ENCODE peak calls at places on chromosome 5, in five cellular contexts. One of them, this sample, is unnamed.

GRCh38 chr5:175003531-175003930 is 279.1 kb downstream of the MSX2 start:
- DNase-seq in EL: no peak
- DNase-seq in stimulated activated CD4-positive, alpha-beta T cell treated with anti-CD3 and anti-CD28 coated beads, Interleukin-4, amount 100 ng/mL, for 48 hours: no peak
- DNase-seq in kidney glomerular epithelial cell: no peak
- DNase-seq in posterior cingulate gyrus: no peak
- DNase-seq in this sample: no peak

GRCh38 chr5:179267671-179268071 is 77.6 kb downstream of the ADAMTS2 start:
- DNase-seq in EL: no peak
- DNase-seq in stimulated activated CD4-positive, alpha-beta T cell treated with anti-CD3 and anti-CD28 coated beads, Interleukin-4, amount 100 ng/mL, for 48 hours: no peak
- DNase-seq in kidney glomerular epithelial cell: no peak
- DNase-seq in posterior cingulate gyrus: peak; percentile 68
- DNase-seq in this sample: no peak

GRCh38 chr5:16600397-16600796 is 16.4 kb downstream of the RETREG1 start:
- DNase-seq in EL: peak; percentile 34
- DNase-seq in stimulated activated CD4-positive, alpha-beta T cell treated with anti-CD3 and anti-CD28 coated beads, Interleukin-4, amount 100 ng/mL, for 48 hours: no peak
- DNase-seq in kidney glomerular epithelial cell: peak; percentile 26
- DNase-seq in posterior cingulate gyrus: no peak
- DNase-seq in this sample: no peak

GRCh38 chr5:139043127-139043905 is 154.9 kb downstream of the SIL1 start:
- DNase-seq in EL: peak; percentile 26
- DNase-seq in stimulated activated CD4-positive, alpha-beta T cell treated with anti-CD3 and anti-CD28 coated beads, Interleukin-4, amount 100 ng/mL, for 48 hours: no peak
- DNase-seq in kidney glomerular epithelial cell: no peak
- DNase-seq in posterior cingulate gyrus: no peak
- DNase-seq in this sample: no peak

GRCh38 chr5:83467315-83468044 is 4.1 kb upstream of the VCAN start:
- DNase-seq in EL: no peak
- DNase-seq in stimulated activated CD4-positive, alpha-beta T cell treated with anti-CD3 and anti-CD28 coated beads, Interleukin-4, amount 100 ng/mL, for 48 hours: no peak
- DNase-seq in kidney glomerular epithelial cell: no peak
- DNase-seq in posterior cingulate gyrus: no peak
- DNase-seq in this sample: no peak

GRCh38 chr5:138438724-138439536 is at the start of gene REEP2:
- DNase-seq in EL: peak; percentile 63
- DNase-seq in stimulated activated CD4-positive, alpha-beta T cell treated with anti-CD3 and anti-CD28 coated beads, Interleukin-4, amount 100 ng/mL, for 48 hours: peak; percentile 69
- DNase-seq in kidney glomerular epithelial cell: peak; percentile 26
- DNase-seq in posterior cingulate gyrus: peak; percentile 90
- DNase-seq in this sample: no peak

GRCh38 chr5:172777381-172778222 is 6.6 kb upstream of the DUSP1 start:
- DNase-seq in EL: peak; percentile 92
- DNase-seq in stimulated activated CD4-positive, alpha-beta T cell treated with anti-CD3 and anti-CD28 coated beads, Interleukin-4, amount 100 ng/mL, for 48 hours: peak; percentile 67
- DNase-seq in kidney glomerular epithelial cell: no peak
- DNase-seq in posterior cingulate gyrus: peak; percentile 91
- DNase-seq in this sample: no peak

GRCh38 chr5:139760066-139761056 is 35.2 kb upstream of the PSD2 start:
- DNase-seq in EL: peak; percentile 55
- DNase-seq in stimulated activated CD4-positive, alpha-beta T cell treated with anti-CD3 and anti-CD28 coated beads, Interleukin-4, amount 100 ng/mL, for 48 hours: no peak
- DNase-seq in kidney glomerular epithelial cell: peak; percentile 85
- DNase-seq in posterior cingulate gyrus: no peak
- DNase-seq in this sample: no peak

GRCh38 chr5:35478856-35479682 is 138.6 kb upstream of the SPEF2 start:
- DNase-seq in EL: peak; percentile 67
- DNase-seq in stimulated activated CD4-positive, alpha-beta T cell treated with anti-CD3 and anti-CD28 coated beads, Interleukin-4, amount 100 ng/mL, for 48 hours: no peak
- DNase-seq in kidney glomerular epithelial cell: peak; percentile 62
- DNase-seq in posterior cingulate gyrus: no peak
- DNase-seq in this sample: no peak

GRCh38 chr5:151523335-151523734 is 67.8 kb downstream of the FAT2 start:
- DNase-seq in EL: peak; percentile 61
- DNase-seq in stimulated activated CD4-positive, alpha-beta T cell treated with anti-CD3 and anti-CD28 coated beads, Interleukin-4, amount 100 ng/mL, for 48 hours: peak; percentile 8
- DNase-seq in kidney glomerular epithelial cell: peak; percentile 35
- DNase-seq in posterior cingulate gyrus: no peak
- DNase-seq in this sample: peak; percentile 8

GRCh38 chr5:150503386-150503785 is 4.5 kb upstream of the NDST1 start:
- DNase-seq in EL: no peak
- DNase-seq in stimulated activated CD4-positive, alpha-beta T cell treated with anti-CD3 and anti-CD28 coated beads, Interleukin-4, amount 100 ng/mL, for 48 hours: no peak
- DNase-seq in kidney glomerular epithelial cell: no peak
- DNase-seq in posterior cingulate gyrus: no peak
- DNase-seq in this sample: no peak

GRCh38 chr5:160649304-160649703 is 202.7 kb downstream of the ATP10B start:
- DNase-seq in EL: peak; percentile 1
- DNase-seq in stimulated activated CD4-positive, alpha-beta T cell treated with anti-CD3 and anti-CD28 coated beads, Interleukin-4, amount 100 ng/mL, for 48 hours: no peak
- DNase-seq in kidney glomerular epithelial cell: no peak
- DNase-seq in posterior cingulate gyrus: no peak
- DNase-seq in this sample: no peak

GRCh38 chr5:128736567-128736966 is 198.5 kb upstream of the FBN2 start:
- DNase-seq in EL: no peak
- DNase-seq in stimulated activated CD4-positive, alpha-beta T cell treated with anti-CD3 and anti-CD28 coated beads, Interleukin-4, amount 100 ng/mL, for 48 hours: no peak
- DNase-seq in kidney glomerular epithelial cell: no peak
- DNase-seq in posterior cingulate gyrus: peak; percentile 79
- DNase-seq in this sample: no peak

GRCh38 chr5:6822556-6823343 is 109.5 kb downstream of the TENT4A start:
- DNase-seq in EL: no peak
- DNase-seq in stimulated activated CD4-positive, alpha-beta T cell treated with anti-CD3 and anti-CD28 coated beads, Interleukin-4, amount 100 ng/mL, for 48 hours: no peak
- DNase-seq in kidney glomerular epithelial cell: no peak
- DNase-seq in posterior cingulate gyrus: no peak
- DNase-seq in this sample: no peak

GRCh38 chr5:137032929-137033328 is 466.2 kb downstream of the SPOCK1 start:
- DNase-seq in EL: no peak
- DNase-seq in stimulated activated CD4-positive, alpha-beta T cell treated with anti-CD3 and anti-CD28 coated beads, Interleukin-4, amount 100 ng/mL, for 48 hours: no peak
- DNase-seq in kidney glomerular epithelial cell: no peak
- DNase-seq in posterior cingulate gyrus: no peak
- DNase-seq in this sample: no peak

GRCh38 chr5:133119233-133119711 is 67.5 kb downstream of the HSPA4 start:
- DNase-seq in EL: no peak
- DNase-seq in stimulated activated CD4-positive, alpha-beta T cell treated with anti-CD3 and anti-CD28 coated beads, Interleukin-4, amount 100 ng/mL, for 48 hours: no peak
- DNase-seq in kidney glomerular epithelial cell: no peak
- DNase-seq in posterior cingulate gyrus: no peak
- DNase-seq in this sample: no peak

GRCh38 chr5:147966326-147966725 is 60.0 kb upstream of the C5orf46 start:
- DNase-seq in EL: no peak
- DNase-seq in stimulated activated CD4-positive, alpha-beta T cell treated with anti-CD3 and anti-CD28 coated beads, Interleukin-4, amount 100 ng/mL, for 48 hours: no peak
- DNase-seq in kidney glomerular epithelial cell: no peak
- DNase-seq in posterior cingulate gyrus: no peak
- DNase-seq in this sample: no peak

GRCh38 chr5:58135571-58136335 is 324.1 kb downstream of the PLK2 start:
- DNase-seq in EL: peak; percentile 80
- DNase-seq in stimulated activated CD4-positive, alpha-beta T cell treated with anti-CD3 and anti-CD28 coated beads, Interleukin-4, amount 100 ng/mL, for 48 hours: no peak
- DNase-seq in kidney glomerular epithelial cell: no peak
- DNase-seq in posterior cingulate gyrus: no peak
- DNase-seq in this sample: no peak

GRCh38 chr5:67679184-67679855 is 482.7 kb upstream of the CD180 start:
- DNase-seq in EL: no peak
- DNase-seq in stimulated activated CD4-positive, alpha-beta T cell treated with anti-CD3 and anti-CD28 coated beads, Interleukin-4, amount 100 ng/mL, for 48 hours: no peak
- DNase-seq in kidney glomerular epithelial cell: no peak
- DNase-seq in posterior cingulate gyrus: no peak
- DNase-seq in this sample: no peak

GRCh38 chr5:37005946-37006540 is 129.5 kb downstream of the NIPBL start:
- DNase-seq in EL: peak; percentile 38
- DNase-seq in stimulated activated CD4-positive, alpha-beta T cell treated with anti-CD3 and anti-CD28 coated beads, Interleukin-4, amount 100 ng/mL, for 48 hours: no peak
- DNase-seq in kidney glomerular epithelial cell: peak; percentile 52
- DNase-seq in posterior cingulate gyrus: no peak
- DNase-seq in this sample: no peak

GRCh38 chr5:112106878-112107277 is 312.2 kb downstream of the EPB41L4A start:
- DNase-seq in EL: no peak
- DNase-seq in stimulated activated CD4-positive, alpha-beta T cell treated with anti-CD3 and anti-CD28 coated beads, Interleukin-4, amount 100 ng/mL, for 48 hours: no peak
- DNase-seq in kidney glomerular epithelial cell: no peak
- DNase-seq in posterior cingulate gyrus: no peak
- DNase-seq in this sample: no peak

GRCh38 chr5:130052752-130053151 is 148.5 kb downstream of the CHSY3 start:
- DNase-seq in EL: no peak
- DNase-seq in stimulated activated CD4-positive, alpha-beta T cell treated with anti-CD3 and anti-CD28 coated beads, Interleukin-4, amount 100 ng/mL, for 48 hours: no peak
- DNase-seq in kidney glomerular epithelial cell: no peak
- DNase-seq in posterior cingulate gyrus: no peak
- DNase-seq in this sample: no peak

GRCh38 chr5:173970878-173971650 is 17.9 kb upstream of the C5orf47 start:
- DNase-seq in EL: no peak
- DNase-seq in stimulated activated CD4-positive, alpha-beta T cell treated with anti-CD3 and anti-CD28 coated beads, Interleukin-4, amount 100 ng/mL, for 48 hours: no peak
- DNase-seq in kidney glomerular epithelial cell: no peak
- DNase-seq in posterior cingulate gyrus: no peak
- DNase-seq in this sample: no peak

GRCh38 chr5:117690603-117691002 is 1116.0 kb upstream of the SEMA6A start:
- DNase-seq in EL: no peak
- DNase-seq in stimulated activated CD4-positive, alpha-beta T cell treated with anti-CD3 and anti-CD28 coated beads, Interleukin-4, amount 100 ng/mL, for 48 hours: no peak
- DNase-seq in kidney glomerular epithelial cell: no peak
- DNase-seq in posterior cingulate gyrus: no peak
- DNase-seq in this sample: no peak

GRCh38 chr5:178284095-178284675 is 51.6 kb upstream of the PHYKPL start:
- DNase-seq in EL: no peak
- DNase-seq in stimulated activated CD4-positive, alpha-beta T cell treated with anti-CD3 and anti-CD28 coated beads, Interleukin-4, amount 100 ng/mL, for 48 hours: no peak
- DNase-seq in kidney glomerular epithelial cell: no peak
- DNase-seq in posterior cingulate gyrus: no peak
- DNase-seq in this sample: no peak

GRCh38 chr5:136047858-136048257 is 19.1 kb downstream of the TGFBI start:
- DNase-seq in EL: no peak
- DNase-seq in stimulated activated CD4-positive, alpha-beta T cell treated with anti-CD3 and anti-CD28 coated beads, Interleukin-4, amount 100 ng/mL, for 48 hours: no peak
- DNase-seq in kidney glomerular epithelial cell: no peak
- DNase-seq in posterior cingulate gyrus: no peak
- DNase-seq in this sample: no peak

GRCh38 chr5:116573617-116574431 is 799 bp downstream of the SEMA6A start:
- DNase-seq in EL: peak; percentile 25
- DNase-seq in stimulated activated CD4-positive, alpha-beta T cell treated with anti-CD3 and anti-CD28 coated beads, Interleukin-4, amount 100 ng/mL, for 48 hours: no peak
- DNase-seq in kidney glomerular epithelial cell: peak; percentile 46
- DNase-seq in posterior cingulate gyrus: peak; percentile 76
- DNase-seq in this sample: no peak

GRCh38 chr5:98827161-98827560 is 53.7 kb downstream of the RGMB start:
- DNase-seq in EL: peak; percentile 58
- DNase-seq in stimulated activated CD4-positive, alpha-beta T cell treated with anti-CD3 and anti-CD28 coated beads, Interleukin-4, amount 100 ng/mL, for 48 hours: no peak
- DNase-seq in kidney glomerular epithelial cell: peak; percentile 23
- DNase-seq in posterior cingulate gyrus: no peak
- DNase-seq in this sample: no peak

GRCh38 chr5:175015028-175015427 is 290.6 kb downstream of the MSX2 start:
- DNase-seq in EL: no peak
- DNase-seq in stimulated activated CD4-positive, alpha-beta T cell treated with anti-CD3 and anti-CD28 coated beads, Interleukin-4, amount 100 ng/mL, for 48 hours: no peak
- DNase-seq in kidney glomerular epithelial cell: no peak
- DNase-seq in posterior cingulate gyrus: no peak
- DNase-seq in this sample: no peak

GRCh38 chr5:30279237-30279636 is 914.2 kb upstream of the CDH6 start:
- DNase-seq in EL: no peak
- DNase-seq in stimulated activated CD4-positive, alpha-beta T cell treated with anti-CD3 and anti-CD28 coated beads, Interleukin-4, amount 100 ng/mL, for 48 hours: no peak
- DNase-seq in kidney glomerular epithelial cell: peak; percentile 38
- DNase-seq in posterior cingulate gyrus: no peak
- DNase-seq in this sample: no peak